ENCODE peak calls at places on chromosomes 13 and 19, in four cellular contexts. Y is pancreas; G is H54; U is activated T-cell treated with anti-CD3 and anti-CD28 coated beads, Interleukin-2, amount 50 U/mL, for 24 hours. N is an unnamed sample.

GRCh38 chr13:80630685-80631121 is 289.8 kb upstream of the SPRY2 start:
- DNase-seq in G (no peak), Y (no peak), U (no peak), N (no peak)

GRCh38 chr19:31378404-31378803 is 29.2 kb upstream of the TSHZ3 start:
- DNase-seq in Y (no peak), U (no peak), G (peak; percentile 44), N (no peak)

GRCh38 chr13:46006688-46007452 is 45.7 kb downstream of the ZC3H13 start:
- DNase-seq in Y (no peak), U (no peak), G (no peak), N (no peak)

GRCh38 chr19:10517760-10518443 is 655 bp upstream of the S1PR5 start:
- DNase-seq in G (peak; percentile 83), U (peak; percentile 41), Y (peak; percentile 78), N (no peak)

GRCh38 chr19:48868196-48868886 is at the start of gene PLEKHA4:
- DNase-seq in G (no peak), U (no peak), Y (peak; percentile 59), N (no peak)

GRCh38 chr19:54507824-54508223 is 5.2 kb downstream of the LAIR2 start:
- DNase-seq in U (no peak), Y (no peak), G (no peak), N (no peak)

GRCh38 chr19:40006273-40006691 is 9.4 kb downstream of the ZNF546 start:
- DNase-seq in G (peak; percentile 70), U (no peak), Y (no peak), N (peak; percentile 19)

GRCh38 chr13:33206425-33206824 is 79.1 kb downstream of the STARD13 start:
- DNase-seq in U (no peak), G (no peak), Y (no peak), N (no peak)

GRCh38 chr19:8209965-8210659 is 942 bp downstream of the CERS4 start:
- DNase-seq in U (no peak), G (no peak), Y (no peak), N (no peak)

GRCh38 chr19:13060233-13060963 is 42.3 kb downstream of the LYL1 start:
- DNase-seq in Y (no peak), U (no peak), G (peak; percentile 94), N (peak; percentile 20)

GRCh38 chr13:28077231-28077630 is 23.1 kb downstream of the FLT3 start:
- DNase-seq in Y (no peak), G (no peak), U (no peak), N (no peak)

GRCh38 chr19:16013851-16014840 is 62.1 kb upstream of the TPM4 start:
- DNase-seq in U (peak; percentile 26), Y (no peak), G (no peak), N (no peak)

GRCh38 chr13:38166121-38166520 is 183.5 kb upstream of the UFM1 start:
- DNase-seq in G (no peak), Y (no peak), U (no peak), N (no peak)

GRCh38 chr13:90502143-90502542 is 845.3 kb upstream of the MIR17HG start:
- DNase-seq in Y (no peak), G (no peak), U (no peak), N (no peak)

GRCh38 chr13:108609353-108609752 is 20.1 kb upstream of the MYO16 start:
- DNase-seq in Y (no peak), U (no peak), G (peak; percentile 26), N (peak; percentile 25)

GRCh38 chr19:55275851-55276719 is 3.8 kb downstream of the HSPBP1 start:
- DNase-seq in U (no peak), G (no peak), Y (no peak), N (no peak)

GRCh38 chr19:53131732-53132131 is 978 bp downstream of the ZNF415 start:
- DNase-seq in Y (no peak), G (no peak), U (no peak), N (no peak)

GRCh38 chr13:91659583-91660415 is 261.4 kb downstream of the GPC5 start:
- DNase-seq in G (no peak), U (no peak), Y (no peak), N (no peak)

GRCh38 chr19:2037676-2038255 is 13.3 kb downstream of the MKNK2 start:
- DNase-seq in Y (no peak), U (no peak), G (no peak), N (no peak)

GRCh38 chr19:58497634-58498170 is 14.1 kb downstream of the SLC27A5 start:
- DNase-seq in G (no peak), U (no peak), Y (peak; percentile 47), N (no peak)

GRCh38 chr19:41739361-41739760 is 16.0 kb upstream of the CEACAM6 start:
- DNase-seq in U (no peak), Y (no peak), G (no peak), N (no peak)

GRCh38 chr13:29131881-29132668 is 311.9 kb downstream of the MTUS2 start:
- DNase-seq in U (no peak), G (no peak), Y (no peak), N (no peak)

GRCh38 chr19:3357731-3358391 is 8.5 kb upstream of the NFIC start:
- DNase-seq in Y (no peak), G (no peak), U (peak; percentile 48), N (no peak)

GRCh38 chr19:6501740-6502648 is at the start of gene TUBB4A:
- DNase-seq in G (no peak), U (peak; percentile 76), Y (peak; percentile 80), N (no peak)

GRCh38 chr13:50192272-50192813 is 177.1 kb downstream of the KCNRG start:
- DNase-seq in Y (no peak), G (no peak), U (no peak), N (no peak)

GRCh38 chr13:26132756-26133155 is 80.9 kb upstream of the SHISA2 start:
- DNase-seq in Y (no peak), G (no peak), U (no peak), N (no peak)

GRCh38 chr19:29873024-29873800 is 61.4 kb downstream of the CCNE1 start:
- DNase-seq in U (peak; percentile 85), Y (peak; percentile 84), G (peak; percentile 80), N (peak; percentile 52)

GRCh38 chr19:40229484-40229883 is 3.0 kb upstream of the CCNP start:
- DNase-seq in G (peak; percentile 65), Y (no peak), U (no peak), N (no peak)

GRCh38 chr13:36297259-36297599 is 385 bp downstream of the CCDC169 start:
- DNase-seq in U (no peak), G (no peak), Y (no peak), N (no peak)

GRCh38 chr19:3699071-3699740 is 1.1 kb downstream of the PIP5K1C start:
- DNase-seq in Y (peak; percentile 83), G (peak; percentile 70), U (peak; percentile 58), N (no peak)

GRCh38 chr19:44278181-44278690 is 18.6 kb downstream of the ZNF233 start:
- DNase-seq in Y (no peak), G (peak; percentile 11), U (no peak), N (no peak)

GRCh38 chr13:97856001-97856675 is 97.3 kb upstream of the IPO5 start:
- DNase-seq in G (no peak), Y (no peak), U (no peak), N (no peak)

GRCh38 chr19:36488816-36489138 is 584 bp downstream of the ZNF566 start:
- DNase-seq in G (peak; percentile 35), U (no peak), Y (peak; percentile 36), N (no peak)

GRCh38 chr19:294819-295686 is 3.9 kb upstream of the PLPP2 start:
- DNase-seq in G (no peak), U (peak; percentile 71), Y (peak; percentile 74), N (peak; percentile 39)

GRCh38 chr19:19587776-19588175 is 30.7 kb downstream of the PBX4 start:
- DNase-seq in U (no peak), Y (no peak), G (no peak), N (no peak)

GRCh38 chr13:62014299-62014698 is 598.6 kb upstream of the PCDH20 start:
- DNase-seq in Y (no peak), G (no peak), U (no peak), N (no peak)